ENCODE peak calls at places on chromosomes 13 and 19, in four cellular contexts. One of them, this sample, is unnamed.
A peak's percentile ranks its signal among the peaks of the same experiment; 100 is the strongest.

GRCh38 chr19:42455621-42456081 is 12.9 kb upstream of the CXCL17 start:
- DNase-seq in head of caudate nucleus: no peak
- DNase-seq in activated T-helper 1 cell treated with Interleukin-2 at 50 U/mL for 16 hours: no peak
- DNase-seq in SK-N-SH: no peak
- DNase-seq in this sample: no peak

GRCh38 chr19:10152100-10152499 is 32.4 kb upstream of the EIF3G start:
- DNase-seq in head of caudate nucleus: no peak
- DNase-seq in activated T-helper 1 cell treated with Interleukin-2 at 50 U/mL for 16 hours: no peak
- DNase-seq in SK-N-SH: no peak
- DNase-seq in this sample: no peak

GRCh38 chr13:46526763-46527162 is 26.2 kb upstream of the LRCH1 start:
- DNase-seq in head of caudate nucleus: no peak
- DNase-seq in activated T-helper 1 cell treated with Interleukin-2 at 50 U/mL for 16 hours: no peak
- DNase-seq in SK-N-SH: no peak
- DNase-seq in this sample: no peak

GRCh38 chr19:5108866-5109265 is 140.0 kb downstream of the KDM4B start:
- DNase-seq in head of caudate nucleus: no peak
- DNase-seq in activated T-helper 1 cell treated with Interleukin-2 at 50 U/mL for 16 hours: no peak
- DNase-seq in SK-N-SH: no peak
- DNase-seq in this sample: no peak

GRCh38 chr13:103395140-103395539 is 328.9 kb upstream of the SLC10A2 start:
- DNase-seq in head of caudate nucleus: no peak
- DNase-seq in activated T-helper 1 cell treated with Interleukin-2 at 50 U/mL for 16 hours: no peak
- DNase-seq in SK-N-SH: no peak
- DNase-seq in this sample: no peak

GRCh38 chr13:98771838-98772611 is 19.6 kb upstream of the SLC15A1 start:
- DNase-seq in head of caudate nucleus: no peak
- DNase-seq in activated T-helper 1 cell treated with Interleukin-2 at 50 U/mL for 16 hours: no peak
- DNase-seq in SK-N-SH: no peak
- DNase-seq in this sample: no peak

GRCh38 chr19:8611890-8612806 is 1.6 kb upstream of the ADAMTS10 start:
- DNase-seq in head of caudate nucleus: no peak
- DNase-seq in activated T-helper 1 cell treated with Interleukin-2 at 50 U/mL for 16 hours: no peak
- DNase-seq in SK-N-SH: no peak
- DNase-seq in this sample: no peak

GRCh38 chr19:40147693-40148347 is 43.4 kb upstream of the MAP3K10 start:
- DNase-seq in head of caudate nucleus: no peak
- DNase-seq in activated T-helper 1 cell treated with Interleukin-2 at 50 U/mL for 16 hours: no peak
- DNase-seq in SK-N-SH: no peak
- DNase-seq in this sample: no peak

GRCh38 chr13:37618554-37618953 is 20.0 kb upstream of the POSTN start:
- DNase-seq in head of caudate nucleus: no peak
- DNase-seq in activated T-helper 1 cell treated with Interleukin-2 at 50 U/mL for 16 hours: no peak
- DNase-seq in SK-N-SH: no peak
- DNase-seq in this sample: no peak

GRCh38 chr19:50893047-50893737 is 18.0 kb downstream of the KLK4 start:
- DNase-seq in head of caudate nucleus: no peak
- DNase-seq in activated T-helper 1 cell treated with Interleukin-2 at 50 U/mL for 16 hours: no peak
- DNase-seq in SK-N-SH: peak; percentile 66
- DNase-seq in this sample: no peak

GRCh38 chr13:51838235-51838846 is 6.6 kb downstream of the TMEM272 start:
- DNase-seq in head of caudate nucleus: no peak
- DNase-seq in activated T-helper 1 cell treated with Interleukin-2 at 50 U/mL for 16 hours: no peak
- DNase-seq in SK-N-SH: no peak
- DNase-seq in this sample: no peak

GRCh38 chr19:42114412-42114811 is 17.8 kb downstream of the POU2F2 start:
- DNase-seq in head of caudate nucleus: no peak
- DNase-seq in activated T-helper 1 cell treated with Interleukin-2 at 50 U/mL for 16 hours: no peak
- DNase-seq in SK-N-SH: no peak
- DNase-seq in this sample: no peak

GRCh38 chr13:87295636-87296035 is 375.5 kb upstream of the SLITRK5 start:
- DNase-seq in head of caudate nucleus: no peak
- DNase-seq in activated T-helper 1 cell treated with Interleukin-2 at 50 U/mL for 16 hours: no peak
- DNase-seq in SK-N-SH: no peak
- DNase-seq in this sample: no peak

GRCh38 chr13:31946091-31946770 is 85.3 kb upstream of the FRY start:
- DNase-seq in head of caudate nucleus: no peak
- DNase-seq in activated T-helper 1 cell treated with Interleukin-2 at 50 U/mL for 16 hours: no peak
- DNase-seq in SK-N-SH: no peak
- DNase-seq in this sample: no peak

GRCh38 chr19:35274323-35274722 is 5.6 kb downstream of the USF2 start:
- DNase-seq in head of caudate nucleus: no peak
- DNase-seq in activated T-helper 1 cell treated with Interleukin-2 at 50 U/mL for 16 hours: no peak
- DNase-seq in SK-N-SH: no peak
- DNase-seq in this sample: no peak

GRCh38 chr13:45446181-45446580 is 18.6 kb upstream of the COG3 start:
- DNase-seq in head of caudate nucleus: no peak
- DNase-seq in activated T-helper 1 cell treated with Interleukin-2 at 50 U/mL for 16 hours: no peak
- DNase-seq in SK-N-SH: no peak
- DNase-seq in this sample: no peak

GRCh38 chr19:46347572-46347883 is 641 bp downstream of the PPP5C start:
- DNase-seq in head of caudate nucleus: no peak
- DNase-seq in activated T-helper 1 cell treated with Interleukin-2 at 50 U/mL for 16 hours: no peak
- DNase-seq in SK-N-SH: no peak
- DNase-seq in this sample: no peak

GRCh38 chr13:28423010-28423409 is 71.9 kb downstream of the FLT1 start:
- DNase-seq in head of caudate nucleus: peak; percentile 27
- DNase-seq in activated T-helper 1 cell treated with Interleukin-2 at 50 U/mL for 16 hours: no peak
- DNase-seq in SK-N-SH: no peak
- DNase-seq in this sample: no peak

GRCh38 chr19:55188620-55189019 is 8.5 kb upstream of the SYT5 start:
- DNase-seq in head of caudate nucleus: no peak
- DNase-seq in activated T-helper 1 cell treated with Interleukin-2 at 50 U/mL for 16 hours: no peak
- DNase-seq in SK-N-SH: no peak
- DNase-seq in this sample: no peak

GRCh38 chr19:35063940-35064818 is 22.7 kb downstream of the HPN start:
- DNase-seq in head of caudate nucleus: no peak
- DNase-seq in activated T-helper 1 cell treated with Interleukin-2 at 50 U/mL for 16 hours: no peak
- DNase-seq in SK-N-SH: no peak
- DNase-seq in this sample: no peak

GRCh38 chr19:42420055-42420544 is 7.1 kb downstream of the LIPE start:
- DNase-seq in head of caudate nucleus: peak; percentile 64
- DNase-seq in activated T-helper 1 cell treated with Interleukin-2 at 50 U/mL for 16 hours: peak; percentile 58
- DNase-seq in SK-N-SH: peak; percentile 76
- DNase-seq in this sample: peak; percentile 63

GRCh38 chr19:43811833-43812232 is 9.6 kb upstream of the LYPD5 start:
- DNase-seq in head of caudate nucleus: no peak
- DNase-seq in activated T-helper 1 cell treated with Interleukin-2 at 50 U/mL for 16 hours: no peak
- DNase-seq in SK-N-SH: no peak
- DNase-seq in this sample: no peak

GRCh38 chr19:38719761-38720558 is 24.3 kb downstream of the CAPN12 start:
- DNase-seq in head of caudate nucleus: no peak
- DNase-seq in activated T-helper 1 cell treated with Interleukin-2 at 50 U/mL for 16 hours: no peak
- DNase-seq in SK-N-SH: no peak
- DNase-seq in this sample: no peak

GRCh38 chr19:18683109-18683954 is at the start of gene CRTC1:
- DNase-seq in head of caudate nucleus: peak; percentile 83
- DNase-seq in activated T-helper 1 cell treated with Interleukin-2 at 50 U/mL for 16 hours: peak; percentile 93
- DNase-seq in SK-N-SH: peak; percentile 99
- DNase-seq in this sample: peak; percentile 93

GRCh38 chr13:49585220-49586157 is at the start of gene RCBTB1:
- DNase-seq in head of caudate nucleus: peak; percentile 71
- DNase-seq in activated T-helper 1 cell treated with Interleukin-2 at 50 U/mL for 16 hours: peak; percentile 62
- DNase-seq in SK-N-SH: peak; percentile 99
- DNase-seq in this sample: peak; percentile 52

GRCh38 chr13:41384749-41385503 is 72.4 kb upstream of the RGCC start:
- DNase-seq in head of caudate nucleus: no peak
- DNase-seq in activated T-helper 1 cell treated with Interleukin-2 at 50 U/mL for 16 hours: no peak
- DNase-seq in SK-N-SH: no peak
- DNase-seq in this sample: no peak

GRCh38 chr13:80337011-80337688 is 3.8 kb downstream of the SPRY2 start:
- DNase-seq in head of caudate nucleus: peak; percentile 30
- DNase-seq in activated T-helper 1 cell treated with Interleukin-2 at 50 U/mL for 16 hours: no peak
- DNase-seq in SK-N-SH: peak; percentile 31
- DNase-seq in this sample: no peak

GRCh38 chr19:42113641-42114348 is 18.5 kb downstream of the POU2F2 start:
- DNase-seq in head of caudate nucleus: no peak
- DNase-seq in activated T-helper 1 cell treated with Interleukin-2 at 50 U/mL for 16 hours: no peak
- DNase-seq in SK-N-SH: no peak
- DNase-seq in this sample: no peak

GRCh38 chr13:24627864-24628418 is 52.3 kb upstream of the ATP12A start:
- DNase-seq in head of caudate nucleus: no peak
- DNase-seq in activated T-helper 1 cell treated with Interleukin-2 at 50 U/mL for 16 hours: no peak
- DNase-seq in SK-N-SH: no peak
- DNase-seq in this sample: no peak

GRCh38 chr13:28401303-28402056 is 93.4 kb downstream of the FLT1 start:
- DNase-seq in head of caudate nucleus: no peak
- DNase-seq in activated T-helper 1 cell treated with Interleukin-2 at 50 U/mL for 16 hours: no peak
- DNase-seq in SK-N-SH: no peak
- DNase-seq in this sample: no peak

GRCh38 chr19:7527516-7528191 is 5.2 kb downstream of the MCOLN1 start:
- DNase-seq in head of caudate nucleus: no peak
- DNase-seq in activated T-helper 1 cell treated with Interleukin-2 at 50 U/mL for 16 hours: no peak
- DNase-seq in SK-N-SH: no peak
- DNase-seq in this sample: no peak

GRCh38 chr13:24220086-24220703 is 59.7 kb downstream of the SPATA13 start:
- DNase-seq in head of caudate nucleus: peak; percentile 76
- DNase-seq in activated T-helper 1 cell treated with Interleukin-2 at 50 U/mL for 16 hours: no peak
- DNase-seq in SK-N-SH: peak; percentile 77
- DNase-seq in this sample: no peak

GRCh38 chr13:52158629-52159158 is 703 bp downstream of the NEK3 start:
- DNase-seq in head of caudate nucleus: peak; percentile 28
- DNase-seq in activated T-helper 1 cell treated with Interleukin-2 at 50 U/mL for 16 hours: no peak
- DNase-seq in SK-N-SH: peak; percentile 58
- DNase-seq in this sample: no peak

GRCh38 chr13:27018230-27018875 is 153.3 kb downstream of the USP12 start:
- DNase-seq in head of caudate nucleus: no peak
- DNase-seq in activated T-helper 1 cell treated with Interleukin-2 at 50 U/mL for 16 hours: no peak
- DNase-seq in SK-N-SH: no peak
- DNase-seq in this sample: no peak

GRCh38 chr13:34627499-34627898 is 314.6 kb upstream of the NBEA start:
- DNase-seq in head of caudate nucleus: no peak
- DNase-seq in activated T-helper 1 cell treated with Interleukin-2 at 50 U/mL for 16 hours: no peak
- DNase-seq in SK-N-SH: no peak
- DNase-seq in this sample: no peak

GRCh38 chr19:34018546-34018945 is 153.8 kb upstream of the LSM14A start:
- DNase-seq in head of caudate nucleus: no peak
- DNase-seq in activated T-helper 1 cell treated with Interleukin-2 at 50 U/mL for 16 hours: no peak
- DNase-seq in SK-N-SH: no peak
- DNase-seq in this sample: no peak

GRCh38 chr19:339262-339887 is 5.2 kb downstream of the MIER2 start:
- DNase-seq in head of caudate nucleus: no peak
- DNase-seq in activated T-helper 1 cell treated with Interleukin-2 at 50 U/mL for 16 hours: no peak
- DNase-seq in SK-N-SH: no peak
- DNase-seq in this sample: no peak